ENCODE peak calls at places on chromosomes 5 and 9, in six cellular contexts. F, R, U, Q, A and O are unnamed samples.

GRCh38 chr5:180370861-180371641 is 17.9 kb upstream of the GFPT2 start:
- DNase-seq in R (no peak), U (peak; percentile 20), F (no peak), A (peak; percentile 53), Q (no peak), O (no peak)

GRCh38 chr9:515665-516064 is 301.0 kb downstream of the DOCK8 start:
- DNase-seq in U (no peak), Q (no peak), A (no peak), R (no peak), F (no peak), O (no peak)

GRCh38 chr5:58040044-58040443 is 419.8 kb downstream of the PLK2 start:
- DNase-seq in Q (no peak), F (no peak), R (peak; percentile 0), U (no peak), A (no peak), O (no peak)

GRCh38 chr9:134475051-134475790 is 149.0 kb downstream of the RXRA start:
- DNase-seq in U (no peak), R (peak; percentile 80), A (peak; percentile 78), Q (peak; percentile 84), F (peak; percentile 63), O (no peak)

GRCh38 chr9:34603610-34604231 is 8.2 kb downstream of the RPP25L start:
- DNase-seq in U (peak; percentile 95), A (peak; percentile 82), Q (peak; percentile 59), F (peak; percentile 85), R (peak; percentile 79), O (peak; percentile 67)

GRCh38 chr5:136906545-136906944 is 541.2 kb upstream of the TRPC7 start:
- DNase-seq in Q (no peak), U (no peak), A (no peak), F (no peak), R (no peak), O (no peak)

GRCh38 chr5:111158105-111158744 is 66.0 kb upstream of the CAMK4 start:
- DNase-seq in A (peak; percentile 16), F (peak; percentile 68), R (peak; percentile 77), Q (peak; percentile 74), U (peak; percentile 80), O (peak; percentile 22)

GRCh38 chr9:899440-900184 is 58.1 kb downstream of the DMRT1 start:
- DNase-seq in U (no peak), F (peak; percentile 14), A (no peak), Q (peak; percentile 21), R (no peak), O (peak; percentile 23)